ENCODE peak calls at places on chromosomes 16 and 17, in eight cellular contexts. F is CD8-positive, alpha-beta T cell; M is ovary; L is mammary epithelial cell; S is heart left ventricle; A is RWPE1; R is psoas muscle; P is CD8-positive, alpha-beta memory T cell. C is an unnamed sample.
A peak's percentile ranks its signal among the peaks of the same experiment; 100 is the strongest.

GRCh38 chr17:45782889-45783592 is 1.1 kb upstream of the CRHR1 start:
- DNase-seq in F (peak; percentile 35), M (no peak), L (no peak), S (peak; percentile 36), A (no peak), R (peak; percentile 35), P (no peak), C (peak; percentile 42)

GRCh38 chr16:66359811-66360608 is 6.5 kb upstream of the CDH5 start:
- DNase-seq in F (no peak), M (no peak), L (no peak), S (peak; percentile 70), A (no peak), R (no peak), P (no peak), C (peak; percentile 54)

GRCh38 chr17:61794792-61795191 is 68.5 kb downstream of the BRIP1 start:
- DNase-seq in F (no peak), M (no peak), L (no peak), S (no peak), A (no peak), R (no peak), P (no peak), C (no peak)

GRCh38 chr17:73621685-73622084 is 22.6 kb downstream of the SDK2 start:
- DNase-seq in F (no peak), M (no peak), L (no peak), S (no peak), A (no peak), R (no peak), P (no peak), C (no peak)

GRCh38 chr16:30896203-30896889 is at the start of gene CTF1:
- DNase-seq in F (no peak), M (peak; percentile 92), L (peak; percentile 52), S (peak; percentile 88), A (peak; percentile 81), R (peak; percentile 80), P (no peak), C (peak; percentile 91)

GRCh38 chr16:3143598-3144330 is 8.9 kb downstream of the ZNF213 start:
- DNase-seq in F (no peak), M (no peak), L (no peak), S (peak; percentile 81), A (no peak), R (peak; percentile 77), P (no peak), C (no peak)

GRCh38 chr16:19555938-19556778 is 655 bp downstream of the VPS35L start:
- DNase-seq in F (peak; percentile 10), M (no peak), L (peak; percentile 27), S (no peak), A (no peak), R (no peak), P (no peak), C (no peak)

GRCh38 chr17:78401246-78401645 is 22.8 kb downstream of the PGS1 start:
- DNase-seq in F (no peak), M (no peak), L (peak; percentile 85), S (no peak), A (peak; percentile 79), R (no peak), P (no peak), C (no peak)

GRCh38 chr17:60712675-60713074 is 35.0 kb downstream of the BCAS3 start:
- DNase-seq in F (no peak), M (no peak), L (no peak), S (no peak), A (no peak), R (no peak), P (no peak), C (no peak)

GRCh38 chr17:14318109-14318905 is 17.4 kb downstream of the HS3ST3B1 start:
- DNase-seq in F (no peak), M (no peak), L (no peak), S (no peak), A (no peak), R (no peak), P (no peak), C (no peak)
- H3K27ac ChIP-seq in F (no peak overlapping the region), M (no peak overlapping the region), L (no peak overlapping the region), S (no peak overlapping the region), A (no peak overlapping the region), R (no peak overlapping the region), P (no peak overlapping the region), C (no peak overlapping the region)

DNA sequence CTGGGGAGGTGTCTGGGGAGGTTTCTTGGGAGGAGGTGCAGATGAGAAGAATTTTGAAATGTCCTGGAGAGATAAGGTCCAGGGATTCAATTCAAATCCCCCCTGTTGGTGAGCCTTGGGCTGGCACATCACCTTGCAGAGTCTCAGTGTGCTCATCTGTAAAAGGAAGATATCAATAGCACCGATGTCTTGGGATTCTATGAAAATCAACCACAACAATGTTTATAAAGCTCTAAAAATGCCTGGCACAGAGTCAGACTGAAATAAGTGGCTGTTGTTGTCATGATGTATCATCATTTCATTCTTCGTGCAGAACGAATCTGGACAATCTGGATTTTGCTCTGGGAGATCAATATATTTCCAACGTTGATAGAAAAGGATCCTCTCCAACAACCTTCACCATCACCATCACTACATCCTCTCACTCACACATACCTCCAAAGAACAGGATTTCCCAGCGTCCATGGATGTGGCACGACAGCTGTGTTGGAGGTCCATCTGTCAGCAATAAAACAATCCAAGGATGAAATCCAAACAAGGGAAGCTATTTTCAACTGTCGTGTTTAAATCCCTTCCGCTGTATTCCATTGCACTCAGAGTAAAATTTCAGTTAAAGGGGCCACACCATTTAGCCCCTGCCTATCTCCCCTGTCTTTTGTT is 393.6 kb upstream of the DYNLRB2 start:
- DNase-seq in F (no peak), M (no peak), L (no peak), S (no peak), A (no peak), R (no peak), P (no peak), C (no peak)
- H3K27ac ChIP-seq in F (no peak overlapping the region), M (no peak overlapping the region), L (no peak overlapping the region), S (no peak overlapping the region), A (no peak overlapping the region), R (no peak overlapping the region), P (no peak overlapping the region), C (no peak overlapping the region)

GRCh38 chr17:82439194-82439828 is 11.2 kb downstream of the CYBC1 start:
- DNase-seq in F (no peak), M (no peak), L (no peak), S (no peak), A (no peak), R (no peak), P (no peak), C (no peak)

GRCh38 chr17:82440991-82441627 is 9.4 kb downstream of the CYBC1 start:
- DNase-seq in F (no peak), M (no peak), L (no peak), S (peak; percentile 61), A (no peak), R (peak; percentile 58), P (no peak), C (no peak)

GRCh38 chr17:82440377-82440981 is 10.1 kb downstream of the CYBC1 start:
- DNase-seq in F (no peak), M (no peak), L (no peak), S (no peak), A (no peak), R (no peak), P (no peak), C (no peak)

GRCh38 chr17:82438401-82439193 is 12.0 kb downstream of the CYBC1 start:
- DNase-seq in F (no peak), M (no peak), L (no peak), S (no peak), A (no peak), R (no peak), P (no peak), C (no peak)

GRCh38 chr17:82439829-82440365 is 10.7 kb downstream of the CYBC1 start:
- DNase-seq in F (no peak), M (no peak), L (no peak), S (no peak), A (no peak), R (no peak), P (no peak), C (no peak)
- H3K27ac ChIP-seq in F (no peak overlapping the region), M (no peak overlapping the region), L (no peak overlapping the region), S (no peak overlapping the region), A (no peak overlapping the region), R (no peak overlapping the region), P (no peak overlapping the region), C (no peak overlapping the region)

DNA sequence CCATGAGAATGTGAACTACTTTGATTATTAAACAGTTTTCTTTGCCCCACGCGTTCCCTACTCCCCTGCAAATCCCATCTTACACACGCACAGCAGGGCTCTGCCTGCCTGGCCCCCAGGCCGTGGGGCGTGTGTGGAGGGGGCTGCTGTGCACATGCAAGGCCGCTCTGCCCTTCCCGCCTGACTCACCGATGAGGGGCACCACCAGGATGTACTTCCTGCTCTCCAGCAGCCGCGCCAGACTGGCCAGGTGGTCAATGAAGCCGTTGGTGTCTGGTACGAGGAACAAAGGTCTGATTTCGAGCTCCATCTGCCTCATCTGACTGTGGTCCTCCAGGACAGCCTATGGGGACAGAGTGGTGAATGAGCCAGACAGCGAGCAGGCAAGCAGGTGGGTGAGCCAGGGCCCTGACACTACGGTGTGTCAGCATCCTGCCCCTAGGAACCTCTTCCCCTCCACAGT is 13.7 kb downstream of the HIC1 start:
- DNase-seq in F (no peak), M (peak; percentile 62), L (no peak), S (no peak), A (no peak), R (peak; percentile 33), P (no peak), C (no peak)
- H3K27ac ChIP-seq in F (no peak overlapping the region), M (no peak overlapping the region), L (no peak overlapping the region), S (peak overlapping the region; percentile 94), A (peak overlapping the region; percentile 51), R (peak overlapping the region; percentile 75), P (no peak overlapping the region), C (peak overlapping the region; percentile 94)

GRCh38 chr17:64084940-64085649 is 44.8 kb downstream of the ERN1 start:
- DNase-seq in F (no peak), M (no peak), L (no peak), S (no peak), A (no peak), R (no peak), P (no peak), C (no peak)
- H3K27ac ChIP-seq in F (no peak overlapping the region), M (no peak overlapping the region), L (no peak overlapping the region), S (no peak overlapping the region), A (no peak overlapping the region), R (no peak overlapping the region), P (no peak overlapping the region), C (no peak overlapping the region)

DNA sequence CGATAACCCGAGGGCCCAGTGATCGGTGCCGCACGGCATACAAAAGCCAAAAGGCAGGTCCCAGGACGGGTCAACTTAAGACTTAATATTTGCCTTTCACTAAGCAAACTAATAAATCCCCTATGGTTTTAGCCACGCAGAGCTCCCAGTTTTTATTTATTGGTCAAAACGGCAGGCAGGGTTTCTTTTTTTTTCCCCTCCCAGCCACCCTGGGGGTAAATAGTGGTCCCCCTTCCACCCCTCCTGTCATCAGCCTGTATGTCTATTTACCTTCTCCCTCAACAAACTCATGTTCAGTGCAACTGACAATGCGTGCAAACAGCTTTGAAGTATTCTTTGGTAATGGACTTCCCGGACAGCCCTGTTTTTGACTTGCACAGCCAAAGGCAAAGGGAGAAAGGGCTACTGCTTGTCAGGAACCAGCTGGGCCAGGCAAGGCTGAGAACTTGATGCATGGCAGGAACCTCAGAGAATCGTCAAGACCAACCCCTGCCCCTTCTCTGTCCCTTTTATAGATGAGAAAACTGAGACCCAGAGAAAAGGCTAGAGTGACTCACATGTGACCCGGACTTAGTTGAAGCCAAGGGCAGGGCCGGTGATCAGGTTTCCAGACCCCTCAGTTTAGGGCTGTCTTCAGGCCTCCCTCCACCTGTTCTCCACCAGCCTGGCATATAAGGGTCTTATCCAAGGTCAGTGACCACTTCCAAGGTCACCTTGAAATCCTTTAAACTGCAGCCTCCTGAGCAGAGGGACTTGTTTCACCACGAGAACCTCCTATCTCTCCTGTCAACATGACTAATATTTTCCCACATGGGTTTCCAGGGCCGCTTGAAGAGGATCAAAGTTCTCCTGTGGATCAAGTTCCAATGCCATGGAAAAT is 279.0 kb downstream of the SOX9 start:
- DNase-seq in F (no peak), M (no peak), L (no peak), S (no peak), A (no peak), R (no peak), P (no peak), C (no peak)
- H3K27ac ChIP-seq in F (no peak overlapping the region), M (no peak overlapping the region), L (no peak overlapping the region), S (no peak overlapping the region), A (no peak overlapping the region), R (no peak overlapping the region), P (no peak overlapping the region), C (no peak overlapping the region)